ENCODE peak calls at places on chromosomes 1 and 21, in four cellular contexts. F, V, D and I are unnamed samples.

GRCh38 chr1:205591522-205592351 is 40.1 kb downstream of the ELK4 start:
- DNase-seq in V (peak), D (peak), F (peak), I (peak)

GRCh38 chr1:233647083-233647482 is 33.2 kb downstream of the KCNK1 start:
- DNase-seq in F (no peak), D (no peak), V (no peak), I (no peak)

GRCh38 chr1:160640359-160641123 is 6.3 kb downstream of the SLAMF1 start:
- DNase-seq in D (no peak), F (no peak), V (no peak), I (no peak)

GRCh38 chr1:226406401-226406881 is 1.5 kb downstream of the PARP1 start:
- DNase-seq in V (peak), F (no peak), D (no peak), I (no peak)

GRCh38 chr1:9437931-9438330 is 101.3 kb upstream of the SLC25A33 start:
- DNase-seq in F (no peak), V (no peak), D (no peak), I (no peak)

GRCh38 chr1:10861822-10862221 is 65.4 kb upstream of the CASZ1 start:
- DNase-seq in F (no peak), D (no peak), V (no peak), I (no peak)

GRCh38 chr1:228058981-228059535 is 23.4 kb upstream of the ARF1 start:
- DNase-seq in D (no peak), F (no peak), V (no peak), I (no peak)

GRCh38 chr1:68379085-68379478 is 70.7 kb downstream of the RPE65 start:
- DNase-seq in D (no peak), V (no peak), F (no peak), I (no peak)

GRCh38 chr1:230737622-230738262 is 9.4 kb upstream of the CAPN9 start:
- DNase-seq in V (no peak), F (no peak), D (no peak), I (no peak)

GRCh38 chr1:41381691-41382530 is 20.7 kb downstream of the FOXO6 start:
- DNase-seq in D (peak), F (peak), V (no peak), I (no peak)

GRCh38 chr1:197928849-197929336 is 11.7 kb downstream of the LHX9 start:
- DNase-seq in D (no peak), F (no peak), V (peak), I (no peak)

GRCh38 chr21:40134731-40135492 is 267.7 kb downstream of the PCP4 start:
- DNase-seq in V (no peak), F (no peak), D (no peak), I (no peak)

GRCh38 chr1:199404191-199404590 is 623.3 kb upstream of the NR5A2 start:
- DNase-seq in V (no peak), D (no peak), F (no peak), I (no peak)

GRCh38 chr21:34788879-34789278 is 120.1 kb downstream of the CLIC6 start:
- DNase-seq in V (no peak), F (no peak), D (no peak), I (no peak)

GRCh38 chr1:100606438-100606837 is 68.5 kb downstream of the GPR88 start:
- DNase-seq in D (peak), F (peak), V (peak), I (no peak)

GRCh38 chr1:221824025-221824424 is 82.1 kb upstream of the DUSP10 start:
- DNase-seq in D (no peak), F (no peak), V (no peak), I (no peak)

GRCh38 chr1:55052221-55053142 is 13.1 kb downstream of the PCSK9 start:
- DNase-seq in D (no peak), F (no peak), V (no peak), I (no peak)
- TF ChIP-seq USF1 in D (no peak), F (no peak), V (no peak), I (no peak)

GRCh38 chr1:153922076-153922837 is 515 bp downstream of the GATAD2B start:
- DNase-seq in F (peak), D (peak), V (peak), I (no peak)

GRCh38 chr1:153919879-153920852 is 2.6 kb downstream of the GATAD2B start:
- DNase-seq in V (peak), D (peak), F (no peak), I (no peak)

GRCh38 chr1:153922838-153923652 is at the start of gene GATAD2B:
- DNase-seq in V (peak), F (peak), D (peak), I (peak)

GRCh38 chr1:153921080-153921802 is 1.5 kb downstream of the GATAD2B start:
- DNase-seq in F (no peak), D (no peak), V (peak), I (no peak)

DNA sequence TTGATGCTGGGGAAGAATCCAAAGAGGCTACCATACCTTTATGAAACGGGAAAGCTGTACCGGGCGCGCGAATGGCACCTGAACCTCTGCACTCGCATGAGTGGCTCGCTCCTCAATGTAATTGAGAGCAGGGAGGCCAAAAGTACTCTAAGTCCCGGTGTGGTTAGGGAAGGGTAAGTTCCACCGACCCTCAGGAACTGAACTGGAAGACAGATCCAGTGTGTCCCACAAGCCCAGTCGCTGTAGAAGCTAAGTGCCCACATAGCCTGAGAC is 1.0 kb downstream of the GATAD2B start:
- DNase-seq in D (peak), V (no peak), F (no peak), I (no peak)
- TF ChIP-seq USF1 in D (no peak), V (peak), F (no peak), I (no peak)

GRCh38 chr1:110916669-110917306 is 43.8 kb downstream of the CD53 start:
- DNase-seq in F (no peak), V (peak), D (no peak), I (no peak)
- TF ChIP-seq USF1 in F (no peak), V (no peak), D (no peak), I (no peak)

DNA sequence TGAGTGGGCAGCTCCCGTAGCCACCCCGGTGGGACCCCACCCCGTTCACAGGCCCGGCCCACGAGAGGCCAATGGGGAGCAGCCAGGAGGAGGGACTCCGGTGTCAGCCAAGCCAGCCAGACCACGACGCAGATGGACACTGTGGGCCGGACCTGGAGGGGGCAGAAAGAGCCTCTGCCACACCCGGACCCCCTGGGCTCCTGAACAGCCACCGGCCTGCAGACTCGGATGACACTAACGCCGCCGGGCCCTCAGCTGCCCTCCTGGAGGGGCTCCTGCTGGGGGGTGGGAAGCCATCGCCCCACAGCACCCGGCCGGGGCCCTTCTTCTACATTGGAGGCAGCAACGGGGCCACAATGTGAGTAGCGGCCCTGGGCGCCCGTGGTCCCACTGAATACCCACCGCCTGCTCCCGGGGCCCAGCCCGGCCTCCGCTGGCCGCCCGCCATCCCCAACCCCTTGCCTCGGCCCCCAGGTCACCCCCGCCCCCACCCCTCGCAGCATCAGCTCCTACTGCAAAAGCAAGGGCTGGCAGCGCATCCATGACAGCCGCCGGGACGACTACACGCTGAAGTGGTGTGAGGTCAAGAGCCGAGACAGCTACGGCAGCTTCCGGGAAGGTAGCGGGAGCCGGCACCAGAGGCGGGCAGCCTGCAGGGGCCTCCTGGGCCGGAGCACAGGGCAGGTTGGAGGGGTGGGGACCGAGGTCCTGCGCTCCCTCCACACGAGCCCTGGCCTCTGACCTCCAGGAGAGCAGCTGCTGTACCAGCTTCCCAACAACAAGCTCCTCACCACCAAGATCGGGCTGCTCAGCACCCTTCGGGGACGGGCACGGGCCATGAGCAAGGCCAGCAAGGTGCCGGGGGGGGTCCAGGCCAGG is 6.5 kb downstream of the TTLL10 start:
- DNase-seq in D (peak), F (peak), V (no peak), I (no peak)
- TF ChIP-seq USF1 in D (no peak), F (no peak), V (no peak), I (no peak)

GRCh38 chr1:213989740-213990472 is 2.1 kb downstream of the PROX1 start:
- DNase-seq in V (no peak), F (no peak), D (no peak), I (no peak)
- TF ChIP-seq USF1 in V (no peak), F (no peak), D (no peak), I (no peak)

DNA sequence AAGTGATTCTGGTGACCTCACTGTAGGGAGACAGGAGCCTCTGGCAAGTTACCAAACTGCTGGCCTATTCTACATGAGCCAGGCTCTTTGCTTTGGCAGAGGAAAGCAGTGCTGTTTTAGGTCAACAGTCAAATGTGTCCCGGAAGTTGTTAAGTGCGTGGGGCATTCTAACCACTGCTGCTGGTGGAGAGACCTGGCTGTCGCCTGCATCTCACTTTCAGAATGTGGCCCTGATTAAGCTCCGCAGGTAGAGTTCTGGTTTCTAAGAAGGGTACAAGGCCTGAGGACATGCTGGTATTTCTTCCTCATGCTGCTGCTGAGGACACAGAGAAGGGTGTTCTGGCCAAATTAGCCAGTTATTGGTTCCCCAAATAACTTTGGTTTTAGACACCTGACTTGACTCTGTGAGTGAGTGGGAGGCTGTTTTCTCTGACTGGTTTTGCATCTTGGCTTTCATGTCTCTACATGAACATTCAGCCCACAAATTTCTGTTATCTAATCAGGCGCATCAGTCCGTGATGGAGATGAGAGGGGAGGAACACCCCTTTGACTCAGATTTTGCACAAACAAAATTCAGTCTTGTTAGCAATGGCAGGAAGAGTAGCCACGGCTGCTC is 120.8 kb downstream of the LMO4 start:
- DNase-seq in F (no peak), V (no peak), D (no peak), I (peak)
- TF ChIP-seq USF1 in F (no peak), V (no peak), D (no peak), I (no peak)

DNA sequence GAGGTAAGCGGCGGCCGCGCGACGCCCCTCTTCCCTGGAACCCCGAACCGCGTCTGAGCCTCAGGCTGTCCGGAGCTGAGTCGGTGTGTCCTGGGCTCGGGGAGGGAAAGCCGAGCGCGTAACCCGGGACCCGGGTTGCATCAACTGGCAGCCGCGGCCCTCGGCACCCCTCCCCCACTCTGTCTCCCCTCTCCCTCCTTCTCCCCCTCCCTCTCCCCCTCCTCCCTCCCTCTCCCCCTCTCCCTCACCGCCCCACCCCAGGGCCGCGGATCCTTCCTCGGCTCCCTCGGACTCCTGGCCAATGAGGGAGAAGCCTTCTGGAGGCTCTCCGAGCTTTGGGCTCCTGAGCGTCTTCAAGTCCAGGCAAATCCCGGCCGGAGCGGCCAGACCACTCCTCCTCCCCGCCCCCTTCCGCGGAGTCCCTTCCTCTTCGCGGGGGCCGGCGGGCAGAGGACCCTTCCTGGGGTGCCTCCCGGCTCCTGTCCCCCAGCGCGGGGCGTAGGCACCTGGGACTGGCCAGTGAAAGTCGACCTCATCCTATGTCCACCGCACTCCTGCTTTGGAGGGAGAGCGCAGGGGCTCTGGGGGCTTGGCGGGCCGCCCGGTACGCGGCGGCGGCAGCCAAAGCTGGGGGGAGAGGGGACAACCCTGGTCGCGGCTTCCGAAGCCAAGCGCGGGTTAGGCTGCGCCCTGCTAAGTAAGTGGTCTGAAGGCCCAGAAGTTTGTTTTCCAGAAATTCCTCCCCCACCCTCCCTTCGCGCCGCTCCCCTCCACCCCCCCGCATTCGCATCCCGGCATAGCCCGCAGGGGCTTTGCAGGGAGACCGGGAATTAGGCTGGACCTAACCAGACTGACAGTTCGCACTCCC is 851 bp downstream of the SESN2 start:
- DNase-seq in V (peak), F (peak), D (peak), I (no peak)
- TF ChIP-seq USF1 in V (no peak), F (no peak), D (no peak), I (no peak)

DNA sequence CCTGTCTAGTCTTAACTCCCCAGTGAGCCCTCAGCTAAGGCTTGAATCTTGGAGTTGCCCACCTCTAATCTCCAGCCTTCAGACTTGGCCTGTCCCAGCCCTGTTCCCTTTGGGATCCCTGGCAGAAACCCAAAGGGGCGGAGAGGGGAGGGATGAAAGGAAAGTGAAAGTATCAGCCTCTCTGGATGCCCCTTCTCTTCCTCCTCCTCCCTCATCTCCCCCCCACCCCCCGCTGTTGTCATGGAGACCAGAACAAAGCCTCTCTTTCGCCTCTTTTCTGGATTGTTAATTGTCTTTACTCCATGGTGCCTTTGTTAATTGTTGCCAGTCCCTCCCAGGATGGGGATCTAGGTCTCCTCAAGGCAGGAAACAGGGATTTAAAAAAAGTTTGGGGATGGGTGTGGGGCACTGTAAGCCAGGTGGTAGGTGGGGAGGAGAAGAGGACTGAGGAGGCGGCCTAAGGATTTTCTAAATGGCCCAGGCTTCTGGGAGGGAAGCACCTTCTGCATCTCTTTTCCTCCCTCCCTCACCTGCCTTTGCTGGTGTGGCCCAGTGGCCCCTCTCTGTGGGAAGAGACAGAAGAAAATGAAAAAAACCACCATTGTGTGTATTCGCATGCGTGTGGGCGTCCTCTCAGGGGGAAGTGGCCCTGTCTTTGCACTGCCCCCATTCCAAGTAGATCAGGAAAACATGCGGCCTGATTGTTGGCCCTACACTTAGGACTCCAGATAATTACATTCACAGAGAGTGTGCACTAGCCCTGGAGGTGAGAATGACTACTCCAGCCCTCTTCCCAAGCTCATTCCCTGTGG is 7.5 kb upstream of the SOX13 start:
- DNase-seq in D (no peak), F (peak), V (no peak), I (no peak)
- TF ChIP-seq USF1 in D (no peak), F (no peak), V (no peak), I (no peak)